ENCODE peak calls at places on chromosomes 6 and 20, in nine cellular contexts. E is CD8-positive, alpha-beta memory T cell; W is breast epithelium; I is body of pancreas; Z is transverse colon; B is HCT116; M is GM23248; S is SJSA1; L is endodermal cell. V is an unnamed sample. For H3K4me1, the result is how much of the 10 kb centered on the place peaks cover.

GRCh38 chr6:4776967-4777925 is 1.0 kb downstream of the CDYL start:
- DNase-seq in E (peak), W (no peak), I (peak), Z (peak), B (no peak), M (peak), S (no peak), L (peak), V (peak)

GRCh38 chr20:6714202-6714800 is 53.2 kb upstream of the BMP2 start:
- DNase-seq in E (no peak), W (no peak), I (peak), Z (peak), B (no peak), M (no peak), S (no peak), L (no peak), V (peak)

GRCh38 chr6:128487746-128488145 is 32.7 kb downstream of the PTPRK start:
- DNase-seq in E (no peak), W (no peak), I (no peak), Z (no peak), B (no peak), M (peak), S (no peak), L (no peak), V (no peak)

GRCh38 chr20:54704032-54704635 is 228.7 kb downstream of the DOK5 start:
- DNase-seq in E (no peak), W (no peak), I (no peak), Z (no peak), B (no peak), M (no peak), S (no peak), L (no peak), V (no peak)

GRCh38 chr6:143193571-143194094 is 132.9 kb downstream of the AIG1 start:
- DNase-seq in E (no peak), W (no peak), I (no peak), Z (no peak), B (no peak), M (no peak), S (no peak), L (no peak), V (no peak)

GRCh38 chr6:166342293-166343156 is at the start of gene SFT2D1:
- DNase-seq in E (peak), W (peak), I (peak), Z (peak), B (peak), M (peak), S (peak), L (peak), V (peak)

GRCh38 chr6:166862287-166862977 is 93.9 kb downstream of the RNASET2 start:
- DNase-seq in E (peak), W (no peak), I (peak), Z (no peak), B (no peak), M (peak), S (no peak), L (peak), V (no peak)

GRCh38 chr6:122476131-122476530 is 4.5 kb upstream of the SERINC1 start:
- DNase-seq in E (peak), W (no peak), I (no peak), Z (no peak), B (no peak), M (peak), S (no peak), L (no peak), V (no peak)

GRCh38 chr6:87155920-87156600 is 695 bp downstream of the ZNF292 start:
- DNase-seq in E (no peak), W (peak), I (peak), Z (peak), B (no peak), M (peak), S (peak), L (peak), V (peak)

GRCh38 chr20:57574954-57575353 is 14.0 kb downstream of the PCK1 start:
- DNase-seq in E (no peak), W (no peak), I (no peak), Z (no peak), B (no peak), M (no peak), S (no peak), L (no peak), V (no peak)
- H3K4me1 ChIP-seq in E (under half), W (under half), I (under half), Z (under half), B (under half), M (under half), S (under half), L (under half), V (under half)

DNA sequence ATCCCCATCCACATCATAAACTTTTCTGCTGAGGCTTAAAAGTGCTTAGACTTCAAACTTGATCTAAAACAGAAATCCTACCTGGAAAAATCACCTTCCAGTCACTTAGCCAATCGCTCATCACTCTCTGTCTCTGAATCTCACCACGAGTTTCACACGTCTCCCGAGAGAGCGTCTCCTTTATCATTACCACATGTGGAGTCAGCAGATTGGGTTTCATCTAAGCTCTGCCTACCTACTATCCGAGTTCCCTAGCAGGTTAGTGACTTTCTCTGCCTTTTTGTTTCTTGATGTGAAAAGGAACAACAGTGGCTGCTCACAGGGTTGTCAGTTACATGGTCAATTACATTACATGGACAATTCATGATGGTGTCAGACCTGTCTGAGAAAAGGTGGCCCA is 286.2 kb downstream of the ESR1 start:
- DNase-seq in E (no peak), W (no peak), I (no peak), Z (no peak), B (no peak), M (no peak), S (no peak), L (peak), V (no peak)
- H3K4me1 ChIP-seq in E (under half), W (under half), I (under half), Z (under half), B (under half), M (half or more), S (under half), L (under half), V (under half)

GRCh38 chr6:137415834-137416190 is 78.4 kb downstream of the OLIG3 start:
- DNase-seq in E (no peak), W (no peak), I (no peak), Z (no peak), B (no peak), M (no peak), S (no peak), L (no peak), V (no peak)

GRCh38 chr6:137412562-137412961 is 81.6 kb downstream of the OLIG3 start:
- DNase-seq in E (no peak), W (no peak), I (no peak), Z (no peak), B (no peak), M (no peak), S (no peak), L (no peak), V (no peak)

GRCh38 chr6:137415127-137415833 is 78.9 kb downstream of the OLIG3 start:
- DNase-seq in E (peak), W (peak), I (peak), Z (peak), B (peak), M (peak), S (peak), L (peak), V (peak)

GRCh38 chr6:137414599-137414998 is 79.6 kb downstream of the OLIG3 start:
- DNase-seq in E (no peak), W (no peak), I (no peak), Z (no peak), B (no peak), M (no peak), S (no peak), L (peak), V (no peak)

DNA sequence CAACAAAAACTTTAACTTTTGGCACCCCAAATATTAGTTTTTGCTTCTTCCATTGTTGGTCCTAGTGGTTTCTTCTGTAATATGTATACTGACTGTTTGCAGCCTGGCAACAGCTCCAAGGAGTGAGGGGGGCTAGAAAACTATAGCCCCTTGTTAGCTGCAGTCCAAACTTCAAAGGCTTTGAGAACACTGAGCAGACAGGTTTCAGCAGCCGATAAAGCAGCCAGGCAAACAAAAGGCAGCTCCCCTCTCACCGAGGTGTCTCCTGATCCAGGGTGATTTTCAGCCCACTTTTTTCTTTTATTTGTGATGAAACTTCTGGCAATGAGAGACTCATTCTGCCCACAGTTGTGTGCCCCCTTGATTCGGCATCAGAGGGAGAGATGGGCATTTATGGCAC is 80.7 kb downstream of the OLIG3 start:
- DNase-seq in E (no peak), W (no peak), I (no peak), Z (no peak), B (no peak), M (no peak), S (no peak), L (no peak), V (no peak)
- H3K4me1 ChIP-seq in E (under half), W (under half), I (under half), Z (under half), B (under half), M (under half), S (under half), L (under half), V (under half)

DNA sequence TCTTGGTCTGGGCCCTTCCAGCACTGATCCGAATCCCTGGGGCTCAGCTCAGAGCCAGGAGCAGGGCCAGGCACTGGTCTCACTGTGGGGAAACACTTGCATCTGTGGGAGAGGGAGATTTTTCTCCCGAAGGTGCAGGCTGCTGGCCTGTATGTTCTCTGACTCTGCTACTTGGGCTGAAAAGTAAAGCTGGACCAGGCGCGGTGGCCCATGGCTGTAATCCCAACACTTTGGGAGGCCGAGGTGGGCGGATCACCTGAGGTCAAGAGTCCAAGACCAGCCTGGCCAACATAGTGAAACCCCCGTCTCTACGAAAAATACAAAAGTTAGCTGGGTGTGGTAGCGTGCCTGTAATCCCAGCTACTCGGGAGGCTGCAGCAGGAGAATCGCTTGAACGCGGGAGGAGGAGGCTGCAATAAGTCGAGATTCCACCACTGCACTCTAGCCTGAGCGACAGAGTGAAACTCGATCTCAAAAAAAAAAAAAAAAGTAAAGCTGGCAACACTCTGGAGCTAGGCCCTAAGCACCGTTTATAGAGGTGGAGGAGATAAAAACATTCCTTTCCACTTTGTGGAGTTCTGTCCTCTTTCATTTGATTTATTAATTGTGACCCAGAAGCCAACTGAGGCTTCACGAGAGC is 41.7 kb downstream of the JPH2 start:
- DNase-seq in E (no peak), W (no peak), I (no peak), Z (no peak), B (no peak), M (no peak), S (no peak), L (no peak), V (no peak)
- H3K4me1 ChIP-seq in E (under half), W (under half), I (under half), Z (under half), B (under half), M (under half), S (under half), L (under half), V (under half)

GRCh38 chr6:35050291-35050987 is 90.7 kb downstream of the TCP11 start:
- DNase-seq in E (no peak), W (no peak), I (no peak), Z (no peak), B (no peak), M (no peak), S (no peak), L (no peak), V (no peak)

GRCh38 chr6:35049346-35049745 is 91.8 kb downstream of the TCP11 start:
- DNase-seq in E (no peak), W (no peak), I (no peak), Z (no peak), B (no peak), M (no peak), S (no peak), L (no peak), V (no peak)

GRCh38 chr6:35048631-35049083 is 92.5 kb downstream of the TCP11 start:
- DNase-seq in E (no peak), W (no peak), I (no peak), Z (peak), B (no peak), M (peak), S (no peak), L (peak), V (peak)

GRCh38 chr6:35050988-35051330 is 90.2 kb downstream of the TCP11 start:
- DNase-seq in E (no peak), W (no peak), I (no peak), Z (no peak), B (no peak), M (no peak), S (no peak), L (no peak), V (no peak)

GRCh38 chr6:35049885-35050284 is 91.3 kb downstream of the TCP11 start:
- DNase-seq in E (no peak), W (no peak), I (peak), Z (peak), B (no peak), M (peak), S (peak), L (no peak), V (peak)
- H3K4me1 ChIP-seq in E (under half), W (under half), I (under half), Z (half or more), B (under half), M (under half), S (half or more), L (under half), V (under half)

DNA sequence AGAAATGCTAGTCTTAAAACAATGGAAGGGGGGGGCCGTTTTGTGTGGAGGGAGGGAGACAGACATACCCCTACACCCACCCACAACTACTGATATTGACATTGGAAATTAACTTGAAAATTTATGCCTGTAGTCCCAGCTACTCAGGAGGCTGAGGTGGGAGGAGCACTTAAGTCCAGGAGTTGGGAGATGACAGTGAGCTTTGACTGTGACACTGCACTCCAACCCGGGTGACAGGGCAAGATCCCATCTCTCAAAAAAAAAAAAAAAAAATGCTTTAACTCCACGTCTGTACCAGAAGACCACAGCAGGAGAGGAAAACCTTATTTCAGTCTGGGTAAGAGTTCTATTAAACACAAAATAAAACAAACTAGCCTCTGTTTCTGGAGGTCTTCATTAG is 2.2 kb downstream of the TBC1D20 start:
- DNase-seq in E (no peak), W (no peak), I (no peak), Z (no peak), B (no peak), M (no peak), S (no peak), L (no peak), V (no peak)
- H3K4me1 ChIP-seq in E (under half), W (under half), I (under half), Z (under half), B (under half), M (under half), S (under half), L (under half), V (under half)

GRCh38 chr20:57679113-57679512 is 30.7 kb downstream of the PMEPA1 start:
- DNase-seq in E (no peak), W (no peak), I (no peak), Z (no peak), B (no peak), M (no peak), S (no peak), L (no peak), V (no peak)
- H3K4me1 ChIP-seq in E (under half), W (under half), I (under half), Z (under half), B (under half), M (under half), S (under half), L (under half), V (under half)

V was measured in mucosa of descending colon.